ENCODE peak calls at places on chromosomes 13 and 19, in nine cellular contexts. One of them, this sample, is unnamed.

GRCh38 chr13:28059214-28059613 is 41.2 kb downstream of the FLT3 start:
- DNase-seq in CD8-positive, alpha-beta T cell: peak
- DNase-seq in heart right ventricle: peak
- DNase-seq in cardiac muscle cell: peak
- DNase-seq in IMR-90: peak
- DNase-seq in fibroblast of mammary gland: peak
- DNase-seq in tibial artery: no peak
- DNase-seq in AG09309: no peak
- DNase-seq in body of pancreas: peak
- DNase-seq in this sample: peak

GRCh38 chr19:49592486-49593232 is 1.7 kb downstream of the PRR12 start:
- DNase-seq in CD8-positive, alpha-beta T cell: no peak
- DNase-seq in heart right ventricle: no peak
- DNase-seq in cardiac muscle cell: peak
- DNase-seq in IMR-90: no peak
- DNase-seq in fibroblast of mammary gland: peak
- DNase-seq in tibial artery: no peak
- DNase-seq in AG09309: no peak
- DNase-seq in body of pancreas: no peak
- DNase-seq in this sample: no peak

GRCh38 chr19:28697308-28697707 is 515.6 kb downstream of the UQCRFS1 start:
- DNase-seq in CD8-positive, alpha-beta T cell: no peak
- DNase-seq in heart right ventricle: no peak
- DNase-seq in cardiac muscle cell: no peak
- DNase-seq in IMR-90: no peak
- DNase-seq in fibroblast of mammary gland: no peak
- DNase-seq in tibial artery: no peak
- DNase-seq in AG09309: no peak
- DNase-seq in body of pancreas: no peak
- DNase-seq in this sample: no peak

GRCh38 chr13:95256086-95256485 is 45.2 kb downstream of the ABCC4 start:
- DNase-seq in CD8-positive, alpha-beta T cell: no peak
- DNase-seq in heart right ventricle: no peak
- DNase-seq in cardiac muscle cell: peak
- DNase-seq in IMR-90: peak
- DNase-seq in fibroblast of mammary gland: peak
- DNase-seq in tibial artery: no peak
- DNase-seq in AG09309: peak
- DNase-seq in body of pancreas: no peak
- DNase-seq in this sample: peak

GRCh38 chr13:76944457-76944856 is 3.9 kb upstream of the ACOD1 start:
- DNase-seq in CD8-positive, alpha-beta T cell: no peak
- DNase-seq in heart right ventricle: no peak
- DNase-seq in cardiac muscle cell: peak
- DNase-seq in IMR-90: peak
- DNase-seq in fibroblast of mammary gland: peak
- DNase-seq in tibial artery: no peak
- DNase-seq in AG09309: no peak
- DNase-seq in body of pancreas: no peak
- DNase-seq in this sample: peak

GRCh38 chr19:17933414-17934129 is 757 bp downstream of the CCDC124 start:
- DNase-seq in CD8-positive, alpha-beta T cell: no peak
- DNase-seq in heart right ventricle: no peak
- DNase-seq in cardiac muscle cell: peak
- DNase-seq in IMR-90: peak
- DNase-seq in fibroblast of mammary gland: peak
- DNase-seq in tibial artery: no peak
- DNase-seq in AG09309: no peak
- DNase-seq in body of pancreas: no peak
- DNase-seq in this sample: peak

GRCh38 chr19:31451686-31452325 is 102.6 kb upstream of the TSHZ3 start:
- DNase-seq in CD8-positive, alpha-beta T cell: no peak
- DNase-seq in heart right ventricle: no peak
- DNase-seq in cardiac muscle cell: peak
- DNase-seq in IMR-90: peak
- DNase-seq in fibroblast of mammary gland: no peak
- DNase-seq in tibial artery: no peak
- DNase-seq in AG09309: no peak
- DNase-seq in body of pancreas: no peak
- DNase-seq in this sample: no peak

GRCh38 chr13:46831588-46832194 is 34.7 kb upstream of the ESD start:
- DNase-seq in CD8-positive, alpha-beta T cell: no peak
- DNase-seq in heart right ventricle: peak
- DNase-seq in cardiac muscle cell: peak
- DNase-seq in IMR-90: peak
- DNase-seq in fibroblast of mammary gland: peak
- DNase-seq in tibial artery: no peak
- DNase-seq in AG09309: peak
- DNase-seq in body of pancreas: peak
- DNase-seq in this sample: peak

GRCh38 chr19:29583196-29584006 is 22.7 kb upstream of the POP4 start:
- DNase-seq in CD8-positive, alpha-beta T cell: no peak
- DNase-seq in heart right ventricle: no peak
- DNase-seq in cardiac muscle cell: peak
- DNase-seq in IMR-90: peak
- DNase-seq in fibroblast of mammary gland: peak
- DNase-seq in tibial artery: no peak
- DNase-seq in AG09309: no peak
- DNase-seq in body of pancreas: no peak
- DNase-seq in this sample: peak

GRCh38 chr19:40607898-40608621 is 6.9 kb downstream of the LTBP4 start:
- DNase-seq in CD8-positive, alpha-beta T cell: no peak
- DNase-seq in heart right ventricle: no peak
- DNase-seq in cardiac muscle cell: no peak
- DNase-seq in IMR-90: no peak
- DNase-seq in fibroblast of mammary gland: no peak
- DNase-seq in tibial artery: no peak
- DNase-seq in AG09309: no peak
- DNase-seq in body of pancreas: no peak
- DNase-seq in this sample: no peak

GRCh38 chr13:36029171-36029570 is 102.0 kb downstream of the DCLK1 start:
- DNase-seq in CD8-positive, alpha-beta T cell: no peak
- DNase-seq in heart right ventricle: no peak
- DNase-seq in cardiac muscle cell: peak
- DNase-seq in IMR-90: peak
- DNase-seq in fibroblast of mammary gland: peak
- DNase-seq in tibial artery: no peak
- DNase-seq in AG09309: no peak
- DNase-seq in body of pancreas: no peak
- DNase-seq in this sample: no peak

GRCh38 chr19:41344162-41344561 is 9.6 kb downstream of the TGFB1 start:
- DNase-seq in CD8-positive, alpha-beta T cell: no peak
- DNase-seq in heart right ventricle: no peak
- DNase-seq in cardiac muscle cell: no peak
- DNase-seq in IMR-90: no peak
- DNase-seq in fibroblast of mammary gland: no peak
- DNase-seq in tibial artery: no peak
- DNase-seq in AG09309: no peak
- DNase-seq in body of pancreas: no peak
- DNase-seq in this sample: no peak

GRCh38 chr13:47036291-47037008 is 139.6 kb upstream of the HTR2A start:
- DNase-seq in CD8-positive, alpha-beta T cell: no peak
- DNase-seq in heart right ventricle: no peak
- DNase-seq in cardiac muscle cell: no peak
- DNase-seq in IMR-90: no peak
- DNase-seq in fibroblast of mammary gland: no peak
- DNase-seq in tibial artery: no peak
- DNase-seq in AG09309: no peak
- DNase-seq in body of pancreas: peak
- DNase-seq in this sample: no peak

GRCh38 chr13:76644906-76645305 is 241.3 kb downstream of the KCTD12 start:
- DNase-seq in CD8-positive, alpha-beta T cell: no peak
- DNase-seq in heart right ventricle: no peak
- DNase-seq in cardiac muscle cell: no peak
- DNase-seq in IMR-90: no peak
- DNase-seq in fibroblast of mammary gland: no peak
- DNase-seq in tibial artery: no peak
- DNase-seq in AG09309: no peak
- DNase-seq in body of pancreas: no peak
- DNase-seq in this sample: no peak

DNA sequence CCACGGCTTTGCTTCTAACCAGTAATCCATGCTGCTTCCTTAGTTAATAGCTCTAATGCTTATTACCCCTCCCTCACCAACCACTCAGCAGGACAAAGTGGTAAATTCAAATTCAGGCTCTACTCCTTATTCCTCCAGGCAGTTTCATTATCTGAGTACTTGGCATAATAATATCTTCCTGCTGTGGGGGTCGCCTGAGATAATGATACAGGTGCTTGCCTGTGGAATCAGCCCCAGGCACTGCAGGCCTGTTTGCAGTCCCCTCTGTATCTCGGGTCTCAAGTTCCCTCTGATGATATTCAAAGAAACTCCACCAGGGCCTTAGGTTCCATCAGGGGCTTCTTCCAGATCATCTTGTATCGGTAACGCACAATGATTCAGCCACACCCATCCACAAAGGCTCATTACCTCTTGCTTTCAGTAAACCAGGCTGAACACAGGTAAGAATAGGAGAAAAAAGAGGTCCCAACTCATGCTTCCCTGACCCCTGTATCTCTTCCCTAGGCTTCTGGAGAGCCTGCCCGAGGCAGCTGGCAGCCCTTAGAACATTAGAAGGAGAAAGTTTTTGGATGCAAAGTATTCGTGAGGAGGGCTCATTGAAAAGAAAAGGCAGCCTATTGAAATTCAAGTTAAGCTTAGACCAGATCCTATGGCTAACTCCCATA is 14.3 kb upstream of the FOXO1 start:
- DNase-seq in CD8-positive, alpha-beta T cell: no peak
- DNase-seq in heart right ventricle: no peak
- DNase-seq in cardiac muscle cell: no peak
- DNase-seq in IMR-90: no peak
- DNase-seq in fibroblast of mammary gland: no peak
- DNase-seq in tibial artery: no peak
- DNase-seq in AG09309: no peak
- DNase-seq in body of pancreas: no peak
- DNase-seq in this sample: no peak
- H3K4me3 ChIP-seq in CD8-positive, alpha-beta T cell: no peak
- H3K4me3 ChIP-seq in heart right ventricle: no peak
- H3K4me3 ChIP-seq in cardiac muscle cell: no peak
- H3K4me3 ChIP-seq in IMR-90: no peak
- H3K4me3 ChIP-seq in fibroblast of mammary gland: no peak
- H3K4me3 ChIP-seq in tibial artery: no peak
- H3K4me3 ChIP-seq in AG09309: no peak
- H3K4me3 ChIP-seq in body of pancreas: no peak
- H3K4me3 ChIP-seq in this sample: no peak

GRCh38 chr13:19888799-19889198 is 25.4 kb upstream of the ZMYM5 start:
- DNase-seq in CD8-positive, alpha-beta T cell: peak
- DNase-seq in heart right ventricle: no peak
- DNase-seq in cardiac muscle cell: peak
- DNase-seq in IMR-90: peak
- DNase-seq in fibroblast of mammary gland: peak
- DNase-seq in tibial artery: no peak
- DNase-seq in AG09309: no peak
- DNase-seq in body of pancreas: no peak
- DNase-seq in this sample: peak
- TF ChIP-seq CTCF in CD8-positive, alpha-beta T cell: peak
- TF ChIP-seq CTCF in heart right ventricle: no peak
- TF ChIP-seq CTCF in cardiac muscle cell: peak
- TF ChIP-seq CTCF in IMR-90: peak
- TF ChIP-seq CTCF in fibroblast of mammary gland: peak
- TF ChIP-seq CTCF in tibial artery: peak
- TF ChIP-seq CTCF in AG09309: peak
- TF ChIP-seq CTCF in body of pancreas: no peak
- TF ChIP-seq CTCF in this sample: peak

GRCh38 chr13:50377726-50378270 is 362.6 kb downstream of the KCNRG start:
- DNase-seq in CD8-positive, alpha-beta T cell: no peak
- DNase-seq in heart right ventricle: no peak
- DNase-seq in cardiac muscle cell: no peak
- DNase-seq in IMR-90: no peak
- DNase-seq in fibroblast of mammary gland: no peak
- DNase-seq in tibial artery: no peak
- DNase-seq in AG09309: no peak
- DNase-seq in body of pancreas: no peak
- DNase-seq in this sample: no peak

GRCh38 chr13:50378513-50378970 is 363.3 kb downstream of the KCNRG start:
- DNase-seq in CD8-positive, alpha-beta T cell: no peak
- DNase-seq in heart right ventricle: no peak
- DNase-seq in cardiac muscle cell: no peak
- DNase-seq in IMR-90: no peak
- DNase-seq in fibroblast of mammary gland: no peak
- DNase-seq in tibial artery: no peak
- DNase-seq in AG09309: no peak
- DNase-seq in body of pancreas: no peak
- DNase-seq in this sample: no peak

GRCh38 chr13:50376895-50377575 is 361.8 kb downstream of the KCNRG start:
- DNase-seq in CD8-positive, alpha-beta T cell: no peak
- DNase-seq in heart right ventricle: no peak
- DNase-seq in cardiac muscle cell: no peak
- DNase-seq in IMR-90: no peak
- DNase-seq in fibroblast of mammary gland: no peak
- DNase-seq in tibial artery: no peak
- DNase-seq in AG09309: no peak
- DNase-seq in body of pancreas: no peak
- DNase-seq in this sample: no peak

GRCh38 chr13:50374517-50374916 is 359.3 kb downstream of the KCNRG start:
- DNase-seq in CD8-positive, alpha-beta T cell: no peak
- DNase-seq in heart right ventricle: no peak
- DNase-seq in cardiac muscle cell: no peak
- DNase-seq in IMR-90: no peak
- DNase-seq in fibroblast of mammary gland: no peak
- DNase-seq in tibial artery: no peak
- DNase-seq in AG09309: no peak
- DNase-seq in body of pancreas: no peak
- DNase-seq in this sample: no peak

DNA sequence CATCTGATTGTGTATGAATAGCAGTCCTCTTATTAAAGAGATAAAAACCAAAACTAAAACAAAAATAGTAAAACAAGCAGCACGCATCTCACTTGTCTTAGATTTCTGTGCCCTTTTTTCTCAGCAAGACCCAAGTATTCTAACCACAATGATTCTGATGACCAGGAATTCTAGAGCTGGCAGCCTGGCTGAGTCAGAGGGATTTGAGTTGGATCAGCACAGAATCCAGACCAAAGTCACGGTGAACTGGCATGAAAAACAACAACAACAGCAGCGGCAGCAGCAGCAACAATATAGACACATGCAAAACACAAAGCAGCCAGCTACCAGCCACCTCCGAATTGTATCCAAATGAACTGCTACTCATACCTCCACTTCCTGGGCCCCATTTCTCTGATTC is 360.5 kb downstream of the KCNRG start:
- DNase-seq in CD8-positive, alpha-beta T cell: no peak
- DNase-seq in heart right ventricle: no peak
- DNase-seq in cardiac muscle cell: peak
- DNase-seq in IMR-90: peak
- DNase-seq in fibroblast of mammary gland: peak
- DNase-seq in tibial artery: no peak
- DNase-seq in AG09309: peak
- DNase-seq in body of pancreas: no peak
- DNase-seq in this sample: peak
- H3K4me3 ChIP-seq in CD8-positive, alpha-beta T cell: no peak
- H3K4me3 ChIP-seq in heart right ventricle: no peak
- H3K4me3 ChIP-seq in cardiac muscle cell: no peak
- H3K4me3 ChIP-seq in IMR-90: no peak
- H3K4me3 ChIP-seq in fibroblast of mammary gland: no peak
- H3K4me3 ChIP-seq in tibial artery: no peak
- H3K4me3 ChIP-seq in AG09309: no peak
- H3K4me3 ChIP-seq in body of pancreas: no peak
- H3K4me3 ChIP-seq in this sample: peak

DNA sequence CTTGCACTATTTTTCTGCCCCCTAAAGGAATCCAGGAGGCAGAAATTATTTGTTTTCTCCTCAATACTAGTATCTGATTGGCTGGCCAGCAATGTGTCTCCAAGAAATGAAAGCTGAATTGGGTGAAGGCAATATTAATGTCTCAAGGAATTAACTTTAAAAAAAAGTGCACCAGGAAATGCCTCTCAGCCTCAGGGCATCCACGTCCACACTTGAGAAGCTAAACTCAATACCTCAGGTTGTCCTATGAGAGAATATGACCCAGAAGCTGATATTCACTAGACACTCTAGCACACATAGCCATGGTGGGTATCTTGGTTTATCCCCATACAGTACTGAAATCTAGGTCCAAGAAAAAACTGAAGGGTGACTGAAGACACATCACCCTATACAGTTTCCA is 2.1 kb downstream of the ZNF91 start:
- DNase-seq in CD8-positive, alpha-beta T cell: no peak
- DNase-seq in heart right ventricle: no peak
- DNase-seq in cardiac muscle cell: no peak
- DNase-seq in IMR-90: no peak
- DNase-seq in fibroblast of mammary gland: no peak
- DNase-seq in tibial artery: no peak
- DNase-seq in AG09309: no peak
- DNase-seq in body of pancreas: no peak
- DNase-seq in this sample: no peak
- TF ChIP-seq CTCF in CD8-positive, alpha-beta T cell: no peak
- TF ChIP-seq CTCF in heart right ventricle: no peak
- TF ChIP-seq CTCF in cardiac muscle cell: no peak
- TF ChIP-seq CTCF in IMR-90: no peak
- TF ChIP-seq CTCF in fibroblast of mammary gland: no peak
- TF ChIP-seq CTCF in tibial artery: no peak
- TF ChIP-seq CTCF in AG09309: no peak
- TF ChIP-seq CTCF in body of pancreas: no peak
- TF ChIP-seq CTCF in this sample: no peak